ENCODE peak calls at places on chromosomes 13 and 19, in eight cellular contexts. F, N, U, J, A, L, T and E are unnamed samples.

GRCh38 chr13:100608906-100609305 is 20.3 kb upstream of the GGACT start:
- DNase-seq in A (no peak), F (no peak), J (no peak), U (no peak), N (peak), L (no peak), T (no peak), E (no peak)

GRCh38 chr13:27450921-27451461 is 627 bp upstream of the MTIF3 start:
- DNase-seq in N (peak), T (no peak), F (peak), U (peak), A (no peak), J (peak), L (peak), E (peak)

GRCh38 chr13:48038763-48039162 is 1.2 kb downstream of the NUDT15 start:
- DNase-seq in F (no peak), N (no peak), A (no peak), L (no peak), J (peak), T (no peak), U (no peak), E (no peak)

GRCh38 chr13:42720116-42720857 is 61.1 kb upstream of the FAM216B start:
- DNase-seq in J (peak), U (no peak), F (peak), T (peak), N (peak), L (peak), A (no peak), E (no peak)

GRCh38 chr13:74450976-74451375 is 316.8 kb upstream of the KLF12 start:
- DNase-seq in T (no peak), A (no peak), J (no peak), L (no peak), F (peak), U (no peak), N (no peak), E (no peak)

GRCh38 chr13:98794498-98794897 is 42.0 kb upstream of the SLC15A1 start:
- DNase-seq in U (no peak), T (no peak), F (no peak), L (no peak), N (no peak), J (no peak), A (no peak), E (no peak)

GRCh38 chr19:3338541-3339181 is 27.7 kb upstream of the NFIC start:
- DNase-seq in U (peak), F (no peak), L (peak), T (no peak), J (no peak), N (no peak), A (no peak), E (no peak)

GRCh38 chr13:102948006-102948405 is 102.2 kb downstream of the ERCC5 start:
- DNase-seq in N (no peak), A (no peak), L (no peak), J (peak), F (peak), U (no peak), T (no peak), E (no peak)

GRCh38 chr13:31050486-31051400 is 111.0 kb downstream of the HSPH1 start:
- DNase-seq in J (peak), N (no peak), U (no peak), A (no peak), F (no peak), L (no peak), T (no peak), E (no peak)

GRCh38 chr19:14096272-14096992 is 5.9 kb upstream of the SAMD1 start:
- DNase-seq in F (no peak), U (no peak), A (no peak), L (no peak), N (no peak), T (no peak), J (no peak), E (no peak)

GRCh38 chr13:31947105-31947504 is 84.5 kb upstream of the FRY start:
- DNase-seq in A (no peak), T (no peak), N (no peak), F (no peak), J (no peak), L (no peak), U (no peak), E (no peak)

GRCh38 chr19:5613466-5613865 is 9.1 kb downstream of the SAFB2 start:
- DNase-seq in L (no peak), N (no peak), U (no peak), F (no peak), J (no peak), A (no peak), T (no peak), E (no peak)